ENCODE peak calls at places on chromosomes 1 and 21, in eight cellular contexts. C is Panc1; Z is NCI-H524; M is stimulated activated CD8-positive, alpha-beta memory T cell treated with anti-CD3 and anti-CD28 coated beads, Interleukin-4, amount 100 ng/mL, for 4 hours; F is cardiac muscle cell; U is HCT116; O is body of pancreas; T is H7. D is an unnamed sample.

GRCh38 chr1:217568200-217568599 is 62.7 kb downstream of the GPATCH2 start:
- DNase-seq in T (no peak), M (no peak), U (no peak), C (no peak), F (no peak), Z (no peak), O (no peak), D (no peak)

GRCh38 chr1:8283058-8283884 is 34.6 kb upstream of the SLC45A1 start:
- DNase-seq in F (no peak), T (no peak), U (no peak), M (no peak), O (no peak), Z (no peak), C (no peak), D (no peak)

GRCh38 chr1:8431028-8431427 is 113.1 kb downstream of the SLC45A1 start:
- DNase-seq in Z (no peak), C (no peak), U (no peak), M (no peak), F (no peak), O (no peak), T (no peak), D (no peak)

GRCh38 chr1:19559641-19560040 is 74.3 kb upstream of the CAPZB start:
- DNase-seq in Z (no peak), T (no peak), U (no peak), C (peak), M (no peak), F (no peak), O (no peak), D (no peak)

GRCh38 chr1:54571803-54572202 is 23.8 kb downstream of the ACOT11 start:
- DNase-seq in Z (no peak), C (no peak), M (no peak), U (no peak), T (peak), O (no peak), F (no peak), D (no peak)

GRCh38 chr1:61455400-61455799 is 269.5 kb downstream of the TM2D1 start:
- DNase-seq in C (no peak), Z (no peak), T (no peak), U (no peak), O (no peak), F (no peak), M (no peak), D (no peak)

GRCh38 chr1:119080586-119080985 is 59.9 kb downstream of the WARS2 start:
- DNase-seq in C (no peak), O (no peak), Z (no peak), T (peak), U (no peak), M (no peak), F (no peak), D (peak)

GRCh38 chr21:38811257-38811656 is 5.5 kb downstream of the ETS2 start:
- DNase-seq in O (no peak), U (no peak), F (no peak), C (no peak), M (no peak), T (no peak), Z (no peak), D (no peak)

GRCh38 chr1:19312782-19313635 is 883 bp downstream of the SLC66A1 start:
- DNase-seq in O (no peak), Z (no peak), M (no peak), U (no peak), F (no peak), C (no peak), T (no peak), D (no peak)

GRCh38 chr1:236522937-236523703 is 662 bp upstream of the LGALS8 start:
- DNase-seq in C (no peak), F (no peak), O (peak), T (peak), U (no peak), M (no peak), Z (no peak), D (no peak)

GRCh38 chr1:214918745-214919144 is 163.8 kb upstream of the KCNK2 start:
- DNase-seq in Z (no peak), C (no peak), O (no peak), T (no peak), U (no peak), F (no peak), M (no peak), D (no peak)

GRCh38 chr1:1226566-1227362 is 5.0 kb downstream of the SDF4 start:
- DNase-seq in T (no peak), Z (no peak), O (no peak), F (no peak), C (no peak), M (no peak), U (no peak), D (no peak)

GRCh38 chr1:70864302-70864701 is 183.3 kb downstream of the PTGER3 start:
- DNase-seq in F (no peak), U (no peak), Z (no peak), O (no peak), C (no peak), T (no peak), M (no peak), D (no peak)

D was measured in C1 segment of cervical spinal cord.